ENCODE peak calls at places on chromosomes 4 and X, in eight cellular contexts. D, Q, K, T, E, F, M and O are unnamed samples.

GRCh38 chr4:35163189-35163588 is 1081.1 kb downstream of the ARAP2 start:
- DNase-seq in E (no peak), M (no peak), F (no peak), Q (no peak), T (no peak), K (no peak), D (no peak), O (no peak)

GRCh38 chrX:40845331-40845911 is 110.1 kb upstream of the MED14 start:
- DNase-seq in D (no peak), T (peak; percentile 68), E (peak; percentile 82), Q (no peak), M (peak; percentile 83), K (no peak), F (no peak), O (no peak)

GRCh38 chrX:30735839-30736238 is 82.6 kb downstream of the GK start:
- DNase-seq in D (peak; percentile 62), M (peak; percentile 20), K (peak; percentile 75), Q (peak; percentile 58), T (peak; percentile 79), E (peak; percentile 41), F (peak; percentile 26), O (no peak)

GRCh38 chr4:83208776-83209365 is 75.7 kb downstream of the COQ2 start:
- DNase-seq in M (peak; percentile 53), E (peak; percentile 31), K (no peak), Q (no peak), F (no peak), D (no peak), T (no peak), O (no peak)

GRCh38 chr4:102530986-102531385 is 29.8 kb downstream of the NFKB1 start:
- DNase-seq in D (no peak), E (no peak), M (no peak), K (no peak), F (no peak), Q (no peak), T (no peak), O (no peak)

GRCh38 chr4:57131849-57132745 is 21.9 kb upstream of the IGFBP7 start:
- DNase-seq in T (peak; percentile 11), E (no peak), F (no peak), K (no peak), M (no peak), Q (no peak), D (no peak), O (no peak)

GRCh38 chr4:71074452-71075299 is 81.2 kb downstream of the DCK start:
- DNase-seq in T (peak; percentile 49), D (no peak), Q (no peak), E (no peak), M (no peak), K (no peak), F (no peak), O (no peak)

GRCh38 chrX:21734175-21734574 is 23.7 kb downstream of the SMPX start:
- DNase-seq in F (no peak), T (no peak), E (no peak), M (no peak), D (no peak), Q (no peak), K (no peak), O (no peak)

GRCh38 chr4:20348411-20348810 is 96.7 kb downstream of the SLIT2 start:
- DNase-seq in E (no peak), D (no peak), M (no peak), K (no peak), F (no peak), T (no peak), Q (no peak), O (no peak)

GRCh38 chrX:33725556-33726232 is 406.4 kb downstream of the FAM47A start:
- DNase-seq in K (peak; percentile 11), F (no peak), T (peak; percentile 83), D (no peak), Q (no peak), M (no peak), E (no peak), O (no peak)